ENCODE peak calls at places on chromosome 15, in four cellular contexts. One of them, this sample, is unnamed.

GRCh38 chr15:74213858-74214284 is 11.3 kb upstream of the STRA6 start:
- DNase-seq in K562: peak
- DNase-seq in A549: no peak
- DNase-seq in IMR-90: no peak
- DNase-seq in this sample: no peak

GRCh38 chr15:89770041-89770440 is 6.1 kb upstream of the MESP2 start:
- DNase-seq in K562: no peak
- DNase-seq in A549: no peak
- DNase-seq in IMR-90: peak
- DNase-seq in this sample: no peak

GRCh38 chr15:27438403-27439375 is 467.7 kb downstream of the GABRG3 start:
- DNase-seq in K562: no peak
- DNase-seq in A549: no peak
- DNase-seq in IMR-90: no peak
- DNase-seq in this sample: no peak

GRCh38 chr15:101437209-101437608 is 52.3 kb downstream of the PCSK6 start:
- DNase-seq in K562: no peak
- DNase-seq in A549: peak
- DNase-seq in IMR-90: no peak
- DNase-seq in this sample: no peak

GRCh38 chr15:101250931-101251829 is 668 bp downstream of the CHSY1 start:
- DNase-seq in K562: peak
- DNase-seq in A549: peak
- DNase-seq in IMR-90: no peak
- DNase-seq in this sample: no peak

GRCh38 chr15:99435138-99435695 is 130.6 kb upstream of the MEF2A start:
- DNase-seq in K562: no peak
- DNase-seq in A549: no peak
- DNase-seq in IMR-90: no peak
- DNase-seq in this sample: no peak

GRCh38 chr15:67133738-67134576 is 68.6 kb downstream of the SMAD3 start:
- DNase-seq in K562: no peak
- DNase-seq in A549: peak
- DNase-seq in IMR-90: peak
- DNase-seq in this sample: no peak

GRCh38 chr15:42272768-42273098 is 268 bp upstream of the GANC start:
- DNase-seq in K562: no peak
- DNase-seq in A549: no peak
- DNase-seq in IMR-90: no peak
- DNase-seq in this sample: no peak

GRCh38 chr15:62559049-62559733 is 394.1 kb upstream of the C2CD4B start:
- DNase-seq in K562: no peak
- DNase-seq in A549: no peak
- DNase-seq in IMR-90: peak
- DNase-seq in this sample: no peak

GRCh38 chr15:34223904-34224596 is 766 bp upstream of the EMC4 start:
- DNase-seq in K562: peak
- DNase-seq in A549: peak
- DNase-seq in IMR-90: peak
- DNase-seq in this sample: no peak

GRCh38 chr15:84671211-84671610 is 13.2 kb upstream of the NMB start:
- DNase-seq in K562: no peak
- DNase-seq in A549: no peak
- DNase-seq in IMR-90: peak
- DNase-seq in this sample: no peak

GRCh38 chr15:51388726-51389125 is 47.3 kb downstream of the GLDN start:
- DNase-seq in K562: no peak
- DNase-seq in A549: no peak
- DNase-seq in IMR-90: no peak
- DNase-seq in this sample: no peak

GRCh38 chr15:40104865-40105516 is 3.7 kb downstream of the BMF start:
- DNase-seq in K562: peak
- DNase-seq in A549: peak
- DNase-seq in IMR-90: peak
- DNase-seq in this sample: no peak

GRCh38 chr15:68097029-68097428 is 42.9 kb downstream of the PIAS1 start:
- DNase-seq in K562: no peak
- DNase-seq in A549: no peak
- DNase-seq in IMR-90: no peak
- DNase-seq in this sample: no peak

GRCh38 chr15:42014406-42014805 is 6.4 kb downstream of the PLA2G4E start:
- DNase-seq in K562: no peak
- DNase-seq in A549: no peak
- DNase-seq in IMR-90: no peak
- DNase-seq in this sample: no peak

GRCh38 chr15:40992241-40992741 is 39.0 kb downstream of the CHAC1 start:
- DNase-seq in K562: no peak
- DNase-seq in A549: no peak
- DNase-seq in IMR-90: peak
- DNase-seq in this sample: no peak

GRCh38 chr15:41695750-41696436 is 35.7 kb downstream of the MGA start:
- DNase-seq in K562: peak
- DNase-seq in A549: peak
- DNase-seq in IMR-90: peak
- DNase-seq in this sample: peak

GRCh38 chr15:65641723-65642475 is 20.2 kb downstream of the SLC24A1 start:
- DNase-seq in K562: no peak
- DNase-seq in A549: no peak
- DNase-seq in IMR-90: no peak
- DNase-seq in this sample: no peak

DNA sequence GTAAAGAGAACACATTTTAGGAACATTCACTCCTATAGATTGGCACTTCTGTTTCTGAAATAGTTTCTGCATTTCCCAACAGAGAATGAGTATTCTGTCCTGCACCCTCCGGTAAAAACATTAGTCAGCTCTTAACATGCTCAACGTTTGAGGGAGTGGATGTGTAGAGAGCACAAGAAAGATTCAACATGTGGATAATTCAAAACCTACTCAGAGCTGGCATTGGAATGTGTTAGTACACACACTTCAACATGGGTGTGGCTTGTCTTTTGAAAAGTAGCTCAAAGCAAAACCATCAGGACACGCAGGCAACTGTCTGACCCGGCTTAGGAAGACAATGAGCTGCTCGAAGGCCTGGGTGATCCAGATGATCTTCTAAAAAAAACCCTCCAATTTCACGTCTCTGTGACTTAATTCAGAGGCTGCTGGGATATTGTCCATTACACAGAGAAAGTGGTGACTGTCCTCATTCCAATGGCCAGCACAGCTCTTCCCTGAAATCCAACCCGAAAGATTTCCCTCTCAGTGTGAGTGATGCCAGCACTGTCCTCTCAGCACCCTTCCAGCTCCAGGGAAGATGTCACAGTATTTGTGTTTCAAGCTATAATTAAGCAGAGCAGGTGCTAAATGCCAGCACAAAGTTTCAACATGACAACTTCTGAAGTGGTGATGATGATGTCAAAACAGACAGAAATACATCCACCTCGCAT is 18.1 kb downstream of the FBN1 start:
- DNase-seq in K562: no peak
- DNase-seq in A549: no peak
- DNase-seq in IMR-90: peak
- DNase-seq in this sample: no peak
- TF ChIP-seq RAD21 in K562: no peak
- TF ChIP-seq RAD21 in A549: no peak
- TF ChIP-seq RAD21 in IMR-90: no peak
- TF ChIP-seq RAD21 in this sample: no peak

GRCh38 chr15:94596707-94597106 is 365.3 kb downstream of the MCTP2 start:
- DNase-seq in K562: no peak
- DNase-seq in A549: no peak
- DNase-seq in IMR-90: no peak
- DNase-seq in this sample: no peak

GRCh38 chr15:94587071-94587470 is 355.7 kb downstream of the MCTP2 start:
- DNase-seq in K562: no peak
- DNase-seq in A549: no peak
- DNase-seq in IMR-90: no peak
- DNase-seq in this sample: no peak

GRCh38 chr15:94592495-94592894 is 361.1 kb downstream of the MCTP2 start:
- DNase-seq in K562: no peak
- DNase-seq in A549: no peak
- DNase-seq in IMR-90: no peak
- DNase-seq in this sample: no peak
- TF ChIP-seq ELK1 in K562: no peak
- TF ChIP-seq ELK1 in A549: no peak
- TF ChIP-seq ELK1 in IMR-90: no peak
- TF ChIP-seq ELK1 in this sample: no peak

GRCh38 chr15:25438601-25439455 is at the start of gene UBE3A:
- DNase-seq in K562: peak
- DNase-seq in A549: peak
- DNase-seq in IMR-90: peak
- DNase-seq in this sample: peak

GRCh38 chr15:25439456-25439836 is 622 bp upstream of the UBE3A start:
- DNase-seq in K562: no peak
- DNase-seq in A549: no peak
- DNase-seq in IMR-90: peak
- DNase-seq in this sample: no peak

GRCh38 chr15:25436707-25437106 is 2.1 kb downstream of the UBE3A start:
- DNase-seq in K562: no peak
- DNase-seq in A549: no peak
- DNase-seq in IMR-90: no peak
- DNase-seq in this sample: no peak

GRCh38 chr15:25435474-25436243 is 3.2 kb downstream of the UBE3A start:
- DNase-seq in K562: no peak
- DNase-seq in A549: no peak
- DNase-seq in IMR-90: peak
- DNase-seq in this sample: no peak

DNA sequence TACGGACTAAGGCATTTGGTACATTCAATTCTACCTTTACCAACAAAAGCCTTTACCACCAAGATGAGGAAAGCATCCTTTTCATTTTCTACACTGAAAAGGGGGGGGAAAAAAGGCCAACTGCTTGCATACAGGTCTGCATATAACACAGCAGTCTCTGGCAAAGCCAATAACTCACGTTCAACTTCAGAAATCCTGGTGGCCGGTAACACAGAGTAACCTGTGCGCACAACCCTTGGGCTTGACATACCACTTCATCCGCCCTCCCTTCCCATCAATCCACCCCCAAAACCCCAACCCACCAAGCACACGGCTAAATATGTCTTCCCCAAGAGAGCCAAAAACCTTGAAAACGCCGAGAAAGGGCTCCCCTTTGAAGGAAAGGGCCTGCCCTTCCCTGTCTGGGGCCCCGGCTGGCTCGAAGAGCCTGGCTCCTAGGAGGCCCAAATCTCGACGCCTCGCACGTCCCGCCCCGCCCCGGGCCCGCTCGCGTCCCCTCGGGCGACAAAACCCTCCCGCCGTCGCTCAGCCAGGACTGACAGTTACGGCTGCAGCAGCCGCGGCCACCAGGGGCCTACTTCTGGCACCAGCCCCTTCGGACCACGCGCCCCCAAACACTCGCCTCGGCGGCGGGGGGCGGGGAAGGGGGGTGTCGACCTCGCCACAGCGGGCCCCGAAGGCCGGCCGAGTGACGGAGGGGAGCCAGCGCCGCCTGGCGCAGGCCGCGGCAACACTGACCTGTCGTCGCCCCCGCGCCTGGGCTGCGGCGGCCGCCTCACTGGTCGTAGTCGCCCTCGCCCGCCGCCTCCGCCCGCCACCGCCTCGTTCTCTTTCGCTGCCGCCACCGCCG is 848 bp downstream of the UBE3A start:
- DNase-seq in K562: peak
- DNase-seq in A549: no peak
- DNase-seq in IMR-90: peak
- DNase-seq in this sample: no peak
- TF ChIP-seq RAD21 in K562: peak
- TF ChIP-seq RAD21 in A549: no peak
- TF ChIP-seq RAD21 in IMR-90: peak
- TF ChIP-seq RAD21 in this sample: peak

GRCh38 chr15:55899537-55899936 is 93.9 kb downstream of the NEDD4 start:
- DNase-seq in K562: no peak
- DNase-seq in A549: no peak
- DNase-seq in IMR-90: no peak
- DNase-seq in this sample: no peak

GRCh38 chr15:55894406-55894965 is 98.9 kb downstream of the NEDD4 start:
- DNase-seq in K562: no peak
- DNase-seq in A549: no peak
- DNase-seq in IMR-90: no peak
- DNase-seq in this sample: peak

GRCh38 chr15:55900019-55900418 is 93.4 kb downstream of the NEDD4 start:
- DNase-seq in K562: no peak
- DNase-seq in A549: no peak
- DNase-seq in IMR-90: no peak
- DNase-seq in this sample: no peak

GRCh38 chr15:55893852-55894251 is 99.6 kb downstream of the NEDD4 start:
- DNase-seq in K562: no peak
- DNase-seq in A549: no peak
- DNase-seq in IMR-90: no peak
- DNase-seq in this sample: no peak

DNA sequence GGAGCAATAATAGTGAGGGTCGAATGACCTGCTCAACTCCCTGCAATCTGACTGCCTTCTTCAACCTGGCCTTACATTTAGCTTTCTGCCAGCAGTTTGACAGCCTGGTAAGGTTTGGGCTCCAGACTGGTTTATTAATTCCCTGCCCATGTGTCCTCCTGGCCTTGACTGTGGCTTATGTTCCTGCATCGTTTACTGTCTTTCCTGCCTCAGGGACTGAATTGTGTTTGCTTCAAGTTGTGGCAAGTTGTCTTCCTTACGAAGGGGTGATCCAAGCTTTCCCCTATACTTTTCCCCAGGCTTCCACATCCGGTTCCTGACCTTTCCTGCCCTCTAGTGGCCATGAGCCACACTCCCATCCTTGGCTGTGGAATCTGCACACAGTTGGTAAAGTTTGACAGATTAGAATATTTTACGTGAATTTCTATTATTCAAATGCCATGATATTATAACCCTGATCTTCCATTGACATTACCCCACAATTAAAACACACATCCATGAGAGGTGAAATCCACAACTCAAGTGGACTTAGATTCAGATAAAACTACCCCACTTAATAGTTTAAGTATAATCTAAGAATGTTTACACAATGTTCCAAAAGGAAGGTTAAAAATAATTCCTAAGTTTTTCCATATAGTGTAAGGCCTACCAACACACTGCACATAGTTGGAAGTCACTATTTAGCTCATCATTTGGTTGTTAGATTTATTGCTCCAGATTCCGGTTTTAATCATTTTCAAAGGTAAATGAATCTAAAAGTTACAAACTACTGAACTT is 95.7 kb downstream of the NEDD4 start:
- DNase-seq in K562: peak
- DNase-seq in A549: peak
- DNase-seq in IMR-90: peak
- DNase-seq in this sample: no peak
- TF ChIP-seq ELK1 in K562: no peak
- TF ChIP-seq ELK1 in A549: no peak
- TF ChIP-seq ELK1 in IMR-90: no peak
- TF ChIP-seq ELK1 in this sample: no peak

GRCh38 chr15:95812491-95812890 is 518.0 kb upstream of the NR2F2 start:
- DNase-seq in K562: no peak
- DNase-seq in A549: no peak
- DNase-seq in IMR-90: peak
- DNase-seq in this sample: no peak
- TF ChIP-seq RAD21 in K562: no peak
- TF ChIP-seq RAD21 in A549: no peak
- TF ChIP-seq RAD21 in IMR-90: no peak
- TF ChIP-seq RAD21 in this sample: no peak